ENCODE peak calls at places on chromosome 19, in seven cellular contexts. E is ovary; R is CD4-positive, alpha-beta T cell; J is Caco-2; F is fibroblast of villous mesenchyme; K is glutamatergic neuron; M is progenitor cell of endocrine pancreas. A is an unnamed sample.

GRCh38 chr19:56806639-56807038 is 33.9 kb downstream of the PEG3 start:
- DNase-seq in E (no peak), R (no peak), J (no peak), F (no peak), K (no peak), M (no peak), A (no peak)

GRCh38 chr19:36115453-36116343 is at the start of gene TBCB:
- DNase-seq in E (peak), R (peak), J (no peak), F (peak), K (peak), M (peak), A (peak)

GRCh38 chr19:18731562-18732008 is 48.1 kb downstream of the CRTC1 start:
- DNase-seq in E (no peak), R (no peak), J (peak), F (peak), K (no peak), M (no peak), A (no peak)

GRCh38 chr19:55802281-55802680 is 29.5 kb downstream of the NLRP11 start:
- DNase-seq in E (no peak), R (no peak), J (no peak), F (no peak), K (no peak), M (no peak), A (no peak)

GRCh38 chr19:58001895-58002369 is 688 bp downstream of the ZNF606 start:
- DNase-seq in E (no peak), R (peak), J (no peak), F (peak), K (no peak), M (no peak), A (no peak)

GRCh38 chr19:31254611-31255010 is 94.6 kb downstream of the TSHZ3 start:
- DNase-seq in E (no peak), R (no peak), J (no peak), F (no peak), K (no peak), M (no peak), A (no peak)

GRCh38 chr19:1754651-1755466 is 1.6 kb downstream of the ONECUT3 start:
- DNase-seq in E (no peak), R (no peak), J (no peak), F (no peak), K (no peak), M (no peak), A (no peak)

GRCh38 chr19:17515408-17516149 is 4.1 kb downstream of the PGLS start:
- DNase-seq in E (no peak), R (no peak), J (no peak), F (no peak), K (no peak), M (no peak), A (no peak)

GRCh38 chr19:55442372-55443044 is 592 bp downstream of the SHISA7 start:
- DNase-seq in E (no peak), R (no peak), J (no peak), F (no peak), K (no peak), M (no peak), A (no peak)

GRCh38 chr19:12482505-12482886 is 2.1 kb downstream of the ZNF709 start:
- DNase-seq in E (no peak), R (no peak), J (no peak), F (no peak), K (no peak), M (no peak), A (no peak)

GRCh38 chr19:45769821-45770191 is 754 bp upstream of the SIX5 start:
- DNase-seq in E (peak), R (peak), J (no peak), F (peak), K (peak), M (no peak), A (no peak)

GRCh38 chr19:19642506-19643157 is 825 bp downstream of the GMIP start:
- DNase-seq in E (no peak), R (no peak), J (no peak), F (peak), K (peak), M (no peak), A (no peak)

GRCh38 chr19:29645911-29646310 is 19.4 kb upstream of the PLEKHF1 start:
- DNase-seq in E (peak), R (no peak), J (no peak), F (no peak), K (no peak), M (no peak), A (no peak)

GRCh38 chr19:53355739-53356138 is 9.8 kb upstream of the ZNF525 start:
- DNase-seq in E (no peak), R (no peak), J (no peak), F (no peak), K (no peak), M (no peak), A (no peak)

GRCh38 chr19:8545743-8546142 is 31.5 kb downstream of the MYO1F start:
- DNase-seq in E (no peak), R (no peak), J (no peak), F (no peak), K (no peak), M (no peak), A (no peak)

GRCh38 chr19:28840891-28841290 is 372.1 kb downstream of the UQCRFS1 start:
- DNase-seq in E (no peak), R (no peak), J (no peak), F (no peak), K (no peak), M (no peak), A (no peak)

GRCh38 chr19:45154064-45154827 is 6.5 kb downstream of the NKPD1 start:
- DNase-seq in E (no peak), R (no peak), J (peak), F (peak), K (no peak), M (no peak), A (no peak)

GRCh38 chr19:19615086-19615485 is 3.4 kb downstream of the PBX4 start:
- DNase-seq in E (no peak), R (no peak), J (no peak), F (peak), K (no peak), M (no peak), A (no peak)

GRCh38 chr19:7720351-7720750 is 11.6 kb downstream of the CLEC4G start:
- DNase-seq in E (no peak), R (no peak), J (no peak), F (no peak), K (no peak), M (no peak), A (no peak)

GRCh38 chr19:51274371-51274770 is 23.5 kb downstream of the SIGLECL1 start:
- DNase-seq in E (no peak), R (no peak), J (no peak), F (no peak), K (no peak), M (no peak), A (no peak)

GRCh38 chr19:37981785-37982475 is 74.9 kb downstream of the SIPA1L3 start:
- DNase-seq in E (no peak), R (no peak), J (peak), F (peak), K (no peak), M (no peak), A (no peak)

GRCh38 chr19:16849168-16849567 is 20.0 kb downstream of the SIN3B start:
- DNase-seq in E (no peak), R (no peak), J (no peak), F (peak), K (no peak), M (no peak), A (no peak)

GRCh38 chr19:55165952-55166529 is 372 bp downstream of the DNAAF3 start:
- DNase-seq in E (peak), R (no peak), J (peak), F (peak), K (peak), M (peak), A (no peak)

GRCh38 chr19:4732680-4733114 is 9.1 kb upstream of the DPP9 start:
- DNase-seq in E (peak), R (peak), J (peak), F (peak), K (peak), M (peak), A (peak)

GRCh38 chr19:45492137-45492626 is 4.7 kb downstream of the RTN2 start:
- DNase-seq in E (no peak), R (no peak), J (no peak), F (no peak), K (no peak), M (no peak), A (no peak)

GRCh38 chr19:58182577-58182988 is 278 bp upstream of the ZNF274 start:
- DNase-seq in E (no peak), R (peak), J (no peak), F (no peak), K (no peak), M (no peak), A (no peak)

GRCh38 chr19:48117515-48118330 is 7.1 kb upstream of the PLA2G4C start:
- DNase-seq in E (no peak), R (no peak), J (no peak), F (no peak), K (no peak), M (no peak), A (no peak)
- TF ChIP-seq CTCF in E (no peak), R (no peak), J (no peak), F (no peak), K (no peak), M (no peak), A (no peak)

GRCh38 chr19:49676136-49676689 is 858 bp upstream of the PRMT1 start:
- DNase-seq in E (peak), R (no peak), J (no peak), F (peak), K (peak), M (peak), A (no peak)
- TF ChIP-seq CTCF in E (no peak), R (no peak), J (no peak), F (no peak), K (no peak), M (no peak), A (no peak)

DNA sequence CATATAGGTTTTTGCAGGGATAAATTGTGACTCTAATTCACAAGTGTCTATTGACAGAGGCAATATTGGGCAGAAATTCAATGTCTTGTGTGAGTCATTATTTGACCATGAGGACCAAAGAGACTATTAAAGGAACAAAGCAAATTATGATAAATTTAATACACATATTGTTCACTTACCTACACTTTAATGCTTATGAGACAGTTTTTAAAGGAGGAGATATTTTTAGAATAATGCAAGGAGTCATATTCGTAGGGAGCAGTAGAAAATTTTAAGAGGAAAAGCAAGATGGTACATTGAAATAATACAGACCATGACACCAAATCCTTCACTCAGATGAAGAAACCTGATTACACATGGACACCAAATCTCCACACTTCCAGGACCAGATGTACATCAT is 4.1 kb upstream of the OR7A17 start:
- DNase-seq in E (no peak), R (no peak), J (no peak), F (no peak), K (no peak), M (no peak), A (no peak)
- TF ChIP-seq CTCF in E (no peak), R (no peak), J (no peak), F (no peak), K (no peak), M (no peak), A (no peak)

GRCh38 chr19:41859618-41860418 is at the start of gene RPS19:
- DNase-seq in E (peak), R (peak), J (peak), F (peak), K (peak), M (peak), A (peak)
- TF ChIP-seq CTCF in E (peak), R (peak), J (peak), F (peak), K (peak), M (peak), A (no peak)

GRCh38 chr19:10602330-10603083 is 15.4 kb upstream of the AP1M2 start:
- DNase-seq in E (peak), R (peak), J (peak), F (peak), K (peak), M (peak), A (peak)

GRCh38 chr19:10603873-10604459 is 16.9 kb upstream of the AP1M2 start:
- DNase-seq in E (no peak), R (peak), J (no peak), F (peak), K (no peak), M (no peak), A (no peak)

GRCh38 chr19:10603084-10603872 is 16.2 kb upstream of the AP1M2 start:
- DNase-seq in E (peak), R (peak), J (no peak), F (no peak), K (no peak), M (no peak), A (no peak)

GRCh38 chr19:10600149-10600548 is 13.0 kb upstream of the AP1M2 start:
- DNase-seq in E (no peak), R (no peak), J (no peak), F (no peak), K (no peak), M (no peak), A (no peak)

GRCh38 chr19:10601999-10602329 is 14.9 kb upstream of the AP1M2 start:
- DNase-seq in E (no peak), R (no peak), J (no peak), F (no peak), K (no peak), M (no peak), A (no peak)
- TF ChIP-seq CTCF in E (no peak), R (no peak), J (no peak), F (no peak), K (no peak), M (no peak), A (no peak)

A was measured in D721Med.